ENCODE peak calls at places on chromosomes 12 and 14, in seven cellular contexts. N, R, H, W, J, O and X are unnamed samples.
A peak's percentile ranks its signal among the peaks of the same experiment; 100 is the strongest.

GRCh38 chr12:3101309-3102022 is 24.3 kb downstream of the TSPAN9 start:
- DNase-seq in H (no peak), N (no peak), J (no peak), W (no peak), O (no peak), R (no peak), X (no peak)

GRCh38 chr14:98564006-98564405 is 708.0 kb downstream of the BCL11B start:
- DNase-seq in H (no peak), J (no peak), R (no peak), O (no peak), N (no peak), W (no peak), X (no peak)

GRCh38 chr14:59254146-59254910 is 65.9 kb downstream of the DAAM1 start:
- DNase-seq in W (peak; percentile 25), O (no peak), J (peak; percentile 75), H (no peak), N (peak; percentile 16), R (no peak), X (no peak)

GRCh38 chr14:55715889-55716288 is 135.9 kb downstream of the KTN1 start:
- DNase-seq in R (no peak), W (no peak), J (no peak), N (no peak), H (no peak), O (no peak), X (no peak)

GRCh38 chr14:64388533-64389243 is 535 bp downstream of the MTHFD1 start:
- DNase-seq in N (peak; percentile 10), R (no peak), J (no peak), O (no peak), W (peak; percentile 36), H (no peak), X (no peak)

GRCh38 chr12:91986084-91986483 is 159.6 kb downstream of the BTG1 start:
- DNase-seq in O (no peak), H (no peak), N (no peak), W (no peak), R (no peak), J (no peak), X (no peak)

GRCh38 chr12:99523853-99524252 is 123.7 kb upstream of the GARIN6 start:
- DNase-seq in J (no peak), H (no peak), R (no peak), O (no peak), W (no peak), N (no peak), X (no peak)

GRCh38 chr12:28998662-28999120 is 150.4 kb upstream of the FAR2 start:
- DNase-seq in J (no peak), R (no peak), H (no peak), O (no peak), W (no peak), N (peak; percentile 23), X (no peak)